ENCODE peak calls at places on chromosomes 5 and 9, in four cellular contexts. F is IMR-90, R is endothelial cell of umbilical vein, A is K562. B is an unnamed sample.

GRCh38 chr5:74185599-74185998 is 454.9 kb downstream of the ENC1 start:
- DNase-seq in F (no peak), R (no peak), A (no peak), B (no peak)

GRCh38 chr9:72680593-72681317 is 159.3 kb downstream of the TMC1 start:
- DNase-seq in F (no peak), R (no peak), A (no peak), B (no peak)

GRCh38 chr5:31638286-31638685 is 645 bp upstream of the PDZD2 start:
- DNase-seq in F (no peak), R (no peak), A (no peak), B (no peak)

GRCh38 chr9:83047839-83048775 is 14.8 kb downstream of the RASEF start:
- DNase-seq in F (peak), R (no peak), A (no peak), B (no peak)

GRCh38 chr9:104784098-104784497 is 20.2 kb downstream of the NIPSNAP3B start:
- DNase-seq in F (no peak), R (no peak), A (no peak), B (no peak)

GRCh38 chr9:105431413-105432246 is 16.2 kb upstream of the FSD1L start:
- DNase-seq in F (no peak), R (no peak), A (no peak), B (no peak)

GRCh38 chr5:152290181-152290580 is 114.9 kb downstream of the NMUR2 start:
- DNase-seq in F (no peak), R (no peak), A (no peak), B (no peak)

GRCh38 chr5:35924950-35925722 is 13.3 kb downstream of the CAPSL start:
- DNase-seq in F (peak), R (peak), A (peak), B (no peak)

GRCh38 chr9:95772320-95773060 is 103.0 kb upstream of the ERCC6L2 start:
- DNase-seq in F (peak), R (no peak), A (no peak), B (no peak)

GRCh38 chr9:95506438-95506691 is 10.4 kb downstream of the PTCH1 start:
- DNase-seq in F (peak), R (no peak), A (peak), B (no peak)

GRCh38 chr5:11104543-11105151 is 343.6 kb upstream of the DAP start:
- DNase-seq in F (no peak), R (no peak), A (no peak), B (no peak)

GRCh38 chr5:155620819-155621410 is 607.4 kb downstream of the KIF4B start:
- DNase-seq in F (no peak), R (no peak), A (no peak), B (no peak)

GRCh38 chr9:6758418-6759113 is 793 bp downstream of the KDM4C start:
- DNase-seq in F (peak), R (peak), A (peak), B (no peak)

GRCh38 chr5:77957-78804 is 13.8 kb upstream of the PLEKHG4B start:
- DNase-seq in F (peak), R (no peak), A (peak), B (no peak)

GRCh38 chr5:175558801-175559480 is 80.6 kb downstream of the SFXN1 start:
- DNase-seq in F (no peak), R (no peak), A (no peak), B (no peak)

GRCh38 chr5:135263022-135263668 is 135.9 kb downstream of the MACROH2A1 start:
- DNase-seq in F (no peak), R (no peak), A (peak), B (no peak)

GRCh38 chr9:113479150-113479761 is 15.7 kb downstream of the RGS3 start:
- DNase-seq in F (no peak), R (no peak), A (no peak), B (no peak)

GRCh38 chr9:35844628-35845301 is 15.7 kb downstream of the TMEM8B start:
- DNase-seq in F (peak), R (peak), A (no peak), B (peak)

GRCh38 chr9:75229605-75230332 is 141.5 kb downstream of the OSTF1 start:
- DNase-seq in F (no peak), R (peak), A (no peak), B (no peak)

GRCh38 chr5:59275537-59276276 is 617.8 kb downstream of the PDE4D start:
- DNase-seq in F (peak), R (peak), A (no peak), B (no peak)

DNA sequence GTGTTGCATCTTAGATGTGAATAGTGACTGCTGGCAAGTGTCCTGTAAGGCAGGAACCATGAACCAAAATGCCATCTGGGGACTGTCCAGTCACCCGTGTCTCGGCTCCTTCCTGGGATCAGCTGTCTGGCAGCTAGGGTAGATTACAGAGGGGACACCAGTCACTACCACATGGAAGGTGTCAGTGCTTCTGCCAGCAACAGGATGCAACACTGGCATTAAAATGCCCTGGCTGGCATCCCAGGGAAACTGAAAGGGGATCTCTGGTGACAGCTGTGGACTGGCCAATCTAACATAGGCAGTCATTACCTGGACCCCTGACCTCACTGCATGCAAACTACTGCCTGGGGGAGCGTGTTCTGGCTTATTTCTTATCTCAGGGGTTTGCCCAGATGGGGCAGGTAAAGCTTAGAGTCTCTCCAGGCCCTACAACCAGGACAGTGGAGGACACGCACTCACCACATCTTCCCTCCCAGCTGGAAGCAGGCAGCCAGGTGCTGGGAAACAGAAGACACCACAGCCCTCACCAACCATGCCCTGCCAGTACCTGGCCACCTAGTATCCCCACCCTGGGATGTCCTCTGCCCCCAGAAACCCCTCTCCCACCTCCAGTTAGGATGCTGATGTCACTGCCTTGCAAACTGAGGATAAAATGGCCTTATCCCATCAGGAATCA is 83.8 kb downstream of the SEMA4D start:
- DNase-seq in F (no peak), R (no peak), A (no peak), B (no peak)
- TF ChIP-seq FOS in F (no peak), R (no peak), A (no peak), B (no peak)

GRCh38 chr5:181092428-181092827 is 38.5 kb downstream of the OR2V1 start:
- DNase-seq in F (no peak), R (no peak), A (no peak), B (no peak)

GRCh38 chr5:181087309-181087708 is 43.7 kb downstream of the OR2V1 start:
- DNase-seq in F (no peak), R (no peak), A (no peak), B (no peak)

GRCh38 chr5:181086410-181087229 is 44.3 kb downstream of the OR2V1 start:
- DNase-seq in F (no peak), R (no peak), A (no peak), B (no peak)

GRCh38 chr5:181084631-181085195 is 44.6 kb downstream of the BTNL9 start:
- DNase-seq in F (no peak), R (no peak), A (no peak), B (no peak)

DNA sequence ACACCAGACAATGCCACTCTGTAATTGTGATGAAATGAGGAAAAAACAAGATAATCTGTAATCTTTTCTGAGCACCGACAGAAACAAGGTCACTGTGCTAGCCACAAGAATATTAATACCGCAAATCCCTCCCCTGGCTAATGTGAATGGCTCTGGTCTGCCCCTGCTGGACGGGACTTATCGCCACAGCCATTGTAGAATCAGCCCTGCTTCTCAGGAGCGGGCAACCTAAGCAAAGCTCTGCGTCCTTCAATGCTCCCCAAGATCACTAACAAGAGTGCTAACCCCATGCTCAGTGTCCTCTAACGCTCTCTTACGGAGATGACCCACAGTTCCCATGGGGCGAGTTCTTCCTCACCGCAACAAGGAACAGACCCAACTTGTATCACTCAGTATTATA is 42.7 kb downstream of the OR2V1 start:
- DNase-seq in F (no peak), R (no peak), A (peak), B (no peak)
- TF ChIP-seq FOS in F (no peak), R (no peak), A (no peak), B (no peak)

DNA sequence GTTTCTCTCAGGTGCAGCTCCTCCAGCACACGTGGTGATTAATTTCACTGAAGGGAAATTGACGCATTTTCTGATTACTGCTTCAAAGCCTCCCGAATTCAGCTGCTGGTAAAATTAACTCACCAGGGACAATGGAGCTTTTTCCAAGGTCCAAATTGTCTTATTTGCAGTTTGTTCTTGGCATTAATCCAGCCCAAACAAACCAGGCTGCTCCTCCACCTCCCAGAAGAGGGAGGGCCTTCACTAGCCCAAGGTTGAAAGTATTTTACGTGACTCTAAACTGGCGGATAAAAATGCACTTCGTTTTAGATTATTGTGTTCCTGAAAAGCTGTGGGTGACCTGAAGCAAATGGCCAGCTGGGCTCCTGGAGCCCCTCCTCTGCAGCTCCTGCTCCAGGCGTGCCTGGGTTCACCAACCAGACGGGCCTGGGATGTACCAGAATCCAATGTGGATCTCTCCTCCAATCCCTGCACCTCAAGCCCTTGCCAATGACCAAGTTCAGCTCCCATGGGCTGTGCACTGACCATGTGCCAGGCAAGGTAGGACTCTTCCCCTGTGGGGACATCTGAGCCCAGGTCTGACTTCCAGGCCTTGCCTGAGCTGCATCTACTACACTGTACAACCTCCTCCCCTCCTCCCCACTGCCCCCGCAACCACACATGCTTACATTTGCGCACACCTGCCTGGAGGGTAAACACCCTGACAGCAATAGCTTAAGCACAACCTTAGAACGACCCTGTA is 193.4 kb downstream of the CDK5RAP2 start:
- DNase-seq in F (no peak), R (peak), A (no peak), B (no peak)
- TF ChIP-seq FOS in F (no peak), R (no peak), A (no peak), B (no peak)

DNA sequence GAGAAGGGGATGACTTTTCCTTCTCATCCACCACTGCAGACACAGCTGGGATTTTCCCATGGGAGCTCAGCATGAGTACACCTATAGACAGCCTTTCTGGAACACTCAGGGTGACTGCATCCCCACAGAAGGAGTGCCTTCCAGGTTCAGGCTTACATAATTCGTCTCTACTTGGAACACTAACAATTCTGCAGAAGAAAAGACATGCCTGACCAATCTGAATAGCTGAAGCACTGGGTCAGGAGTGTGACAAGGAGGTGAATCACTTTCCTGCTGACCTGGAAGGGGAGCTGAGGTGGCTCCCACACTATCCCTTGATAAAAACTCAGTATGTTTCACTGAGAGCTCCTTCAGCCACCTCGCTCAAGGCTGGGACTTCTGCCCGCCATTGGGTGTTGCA is 425.3 kb downstream of the TLR4 start:
- DNase-seq in F (no peak), R (no peak), A (no peak), B (no peak)
- TF ChIP-seq FOS in F (no peak), R (no peak), A (no peak), B (no peak)

DNA sequence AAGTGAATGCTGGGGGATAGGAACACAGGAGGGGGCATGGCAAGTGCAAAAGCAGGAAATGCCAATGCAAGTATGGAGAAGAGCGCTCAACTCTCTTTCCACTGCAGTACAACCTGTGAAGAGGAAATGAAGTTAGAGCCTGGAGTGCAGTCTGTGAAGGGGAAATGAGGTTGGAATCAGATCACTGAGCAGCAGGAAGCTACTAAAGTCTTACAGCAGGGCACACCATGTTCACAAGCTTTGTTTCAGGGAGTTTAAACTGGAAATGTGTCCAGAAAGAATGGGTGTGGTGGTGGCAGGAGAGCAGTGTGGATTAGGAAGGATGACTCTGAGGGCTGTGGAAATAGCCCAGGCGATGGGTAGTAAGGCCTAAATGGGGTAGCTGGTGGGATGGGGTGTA is 15.4 kb downstream of the ARHGEF37 start:
- DNase-seq in F (no peak), R (peak), A (no peak), B (no peak)
- TF ChIP-seq FOS in F (no peak), R (no peak), A (no peak), B (no peak)

GRCh38 chr5:103117471-103117991 is 2.4 kb downstream of the GIN1 start:
- DNase-seq in F (no peak), R (no peak), A (peak), B (no peak)
- TF ChIP-seq FOS in F (no peak), R (no peak), A (no peak), B (no peak)

GRCh38 chr5:73137575-73138530 is 17.5 kb downstream of the TMEM171 start:
- DNase-seq in F (no peak), R (no peak), A (no peak), B (no peak)

GRCh38 chr5:73136277-73136606 is 15.9 kb downstream of the TMEM171 start:
- DNase-seq in F (no peak), R (no peak), A (no peak), B (no peak)

GRCh38 chr5:73142035-73142434 is 21.7 kb downstream of the TMEM171 start:
- DNase-seq in F (no peak), R (no peak), A (no peak), B (no peak)

GRCh38 chr5:73140801-73141200 is 20.4 kb downstream of the TMEM171 start:
- DNase-seq in F (no peak), R (no peak), A (no peak), B (no peak)

DNA sequence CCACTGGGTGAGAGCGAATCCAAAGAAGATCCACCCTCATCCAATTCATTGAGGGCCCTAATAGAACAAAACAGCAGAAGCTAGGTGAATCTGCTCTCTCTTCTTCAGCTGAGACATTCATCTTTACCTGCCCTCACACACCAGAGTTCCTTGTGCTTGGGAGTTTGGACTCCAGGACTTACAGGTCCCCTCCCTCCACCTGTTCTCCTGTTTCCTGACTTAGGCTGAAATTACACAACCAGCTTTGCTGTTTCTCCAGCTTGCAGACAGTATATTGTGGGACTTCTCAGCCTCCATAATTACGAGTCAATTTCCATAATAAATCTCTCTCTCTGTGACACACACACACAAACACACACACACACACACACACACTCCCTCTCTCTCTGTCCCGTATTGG is 19.1 kb downstream of the TMEM171 start:
- DNase-seq in F (no peak), R (no peak), A (no peak), B (no peak)
- TF ChIP-seq FOS in F (no peak), R (no peak), A (no peak), B (no peak)